ENCODE peak calls at places on chromosomes 5 and 9, in seven cellular contexts. X is Peyer's patch; V is fibroblast of lung; J is heart right ventricle; I is CD4-positive, alpha-beta memory T cell; C is esophagus squamous epithelium; A is CD8-positive, alpha-beta T cell. K is an unnamed sample. For H3K4me1, the result is how much of the 10 kb centered on the place peaks cover.

GRCh38 chr5:137616046-137616445 is 116.9 kb upstream of the SPOCK1 start:
- DNase-seq in A (no peak), J (no peak), C (no peak), X (no peak), V (no peak), I (no peak), K (no peak)

GRCh38 chr5:11300736-11301135 is 539.7 kb upstream of the DAP start:
- DNase-seq in I (no peak), A (no peak), X (no peak), J (no peak), V (no peak), C (no peak), K (no peak)

GRCh38 chr9:31839273-31839672 is 545.2 kb upstream of the ACO1 start:
- DNase-seq in V (no peak), I (no peak), X (no peak), J (no peak), A (no peak), C (no peak), K (no peak)

GRCh38 chr5:75037106-75037505 is 15.3 kb downstream of the GCNT4 start:
- DNase-seq in C (no peak), V (peak), A (no peak), J (no peak), I (no peak), X (no peak), K (no peak)

GRCh38 chr9:104798209-104798995 is 34.5 kb downstream of the NIPSNAP3B start:
- DNase-seq in C (no peak), X (no peak), V (no peak), I (no peak), J (no peak), A (no peak), K (no peak)

GRCh38 chr9:124125590-124126047 is 114.1 kb downstream of the LHX2 start:
- DNase-seq in I (no peak), X (no peak), C (no peak), J (no peak), A (no peak), V (no peak), K (no peak)

GRCh38 chr9:73023025-73023541 is 70.2 kb upstream of the ALDH1A1 start:
- DNase-seq in V (peak), X (no peak), I (peak), C (no peak), J (peak), A (peak), K (no peak)

GRCh38 chr5:5178121-5178520 is 38.0 kb downstream of the ADAMTS16 start:
- DNase-seq in V (peak), A (no peak), J (no peak), I (no peak), X (no peak), C (no peak), K (no peak)

GRCh38 chr9:109590945-109591344 is 92.8 kb upstream of the PTPN3 start:
- DNase-seq in J (peak), A (no peak), V (peak), X (no peak), I (no peak), C (no peak), K (no peak)

GRCh38 chr5:44640945-44641456 is 167.7 kb upstream of the MRPS30 start:
- DNase-seq in A (no peak), X (no peak), C (no peak), I (no peak), J (no peak), V (no peak), K (no peak)

GRCh38 chr5:15791274-15791673 is 291.3 kb downstream of the FBXL7 start:
- DNase-seq in C (no peak), X (no peak), J (no peak), V (no peak), I (no peak), A (no peak), K (no peak)

GRCh38 chr5:1110930-1111726 is 735 bp downstream of the SLC12A7 start:
- DNase-seq in J (peak), A (no peak), C (no peak), V (no peak), I (no peak), X (no peak), K (peak)

GRCh38 chr5:112059601-112060135 is 302.7 kb upstream of the NREP start:
- DNase-seq in A (no peak), C (no peak), V (peak), X (no peak), I (no peak), J (no peak), K (no peak)

GRCh38 chr5:76204191-76204590 is 121.0 kb downstream of the SV2C start:
- DNase-seq in C (no peak), V (no peak), I (no peak), A (no peak), J (no peak), X (no peak), K (no peak)

GRCh38 chr5:126309860-126310259 is 113.3 kb upstream of the GRAMD2B start:
- DNase-seq in J (no peak), X (no peak), V (peak), C (no peak), I (no peak), A (no peak), K (no peak)

GRCh38 chr5:2023196-2023595 is 140.5 kb upstream of the IRX4 start:
- DNase-seq in C (no peak), I (no peak), V (no peak), J (no peak), X (no peak), A (no peak), K (no peak)

DNA sequence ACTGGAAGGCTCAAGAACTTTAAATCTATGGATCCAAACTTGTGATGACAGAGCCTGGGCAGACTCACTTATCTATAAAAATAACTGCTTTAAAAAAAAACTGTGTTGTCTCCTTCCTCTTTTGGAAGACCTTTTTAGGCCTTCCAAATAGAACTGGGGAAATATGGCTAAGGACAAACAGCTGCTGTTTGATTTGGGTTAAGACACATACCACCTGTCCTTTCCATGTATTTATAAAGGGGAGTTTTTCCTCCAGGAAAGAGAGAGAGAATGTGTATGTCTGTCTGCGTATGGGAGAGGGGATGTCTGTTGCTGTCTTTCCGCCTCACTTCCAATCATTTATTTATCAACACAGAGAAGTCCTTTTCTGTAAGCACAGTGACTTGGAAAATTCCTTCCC is 2.8 kb downstream of the ARHGEF37 start:
- DNase-seq in A (no peak), V (no peak), J (no peak), X (no peak), C (no peak), I (no peak), K (no peak)
- H3K4me1 ChIP-seq in A (under half), V (under half), J (half or more), X (under half), C (half or more), I (under half), K (under half)

GRCh38 chr9:132012704-132013345 is 66.8 kb downstream of the MED27 start:
- DNase-seq in I (no peak), X (no peak), C (no peak), A (no peak), J (no peak), V (no peak), K (no peak)

GRCh38 chr9:132011309-132011708 is 68.4 kb downstream of the MED27 start:
- DNase-seq in A (no peak), X (no peak), J (no peak), C (no peak), V (no peak), I (no peak), K (no peak)

GRCh38 chr9:132014218-132014800 is 65.4 kb downstream of the MED27 start:
- DNase-seq in V (peak), A (no peak), I (no peak), J (no peak), C (no peak), X (no peak), K (no peak)

GRCh38 chr9:132008871-132009812 is 70.5 kb downstream of the MED27 start:
- DNase-seq in J (no peak), A (no peak), V (peak), C (no peak), X (no peak), I (no peak), K (no peak)

DNA sequence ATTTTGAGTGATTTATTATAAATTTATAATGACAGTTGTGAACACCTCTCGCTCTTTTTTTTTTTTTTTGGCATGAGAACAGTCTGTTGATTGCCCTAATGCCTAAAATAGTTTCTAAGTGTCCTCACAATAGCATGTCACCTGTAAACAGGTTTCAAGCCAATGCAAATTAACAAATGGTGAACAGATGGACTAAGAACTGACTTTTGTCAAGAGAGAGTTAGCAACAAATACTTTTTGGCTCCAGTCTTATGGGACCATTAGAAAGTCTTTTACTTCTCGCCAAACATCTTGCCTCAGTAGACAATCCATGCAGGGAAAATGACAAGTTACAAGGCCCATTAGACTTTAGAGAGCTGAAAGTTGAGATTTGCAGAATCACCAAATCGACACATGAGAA is 67.8 kb downstream of the MED27 start:
- DNase-seq in J (no peak), I (no peak), C (no peak), V (no peak), A (no peak), X (no peak), K (no peak)
- H3K4me1 ChIP-seq in J (under half), I (under half), C (under half), V (under half), A (under half), X (under half), K (under half)

GRCh38 chr9:78089111-78089510 is 57.5 kb upstream of the GNAQ start:
- DNase-seq in I (no peak), X (no peak), C (no peak), A (no peak), J (no peak), V (no peak), K (no peak)
- H3K4me1 ChIP-seq in I (under half), X (under half), C (under half), A (under half), J (under half), V (under half), K (under half)

DNA sequence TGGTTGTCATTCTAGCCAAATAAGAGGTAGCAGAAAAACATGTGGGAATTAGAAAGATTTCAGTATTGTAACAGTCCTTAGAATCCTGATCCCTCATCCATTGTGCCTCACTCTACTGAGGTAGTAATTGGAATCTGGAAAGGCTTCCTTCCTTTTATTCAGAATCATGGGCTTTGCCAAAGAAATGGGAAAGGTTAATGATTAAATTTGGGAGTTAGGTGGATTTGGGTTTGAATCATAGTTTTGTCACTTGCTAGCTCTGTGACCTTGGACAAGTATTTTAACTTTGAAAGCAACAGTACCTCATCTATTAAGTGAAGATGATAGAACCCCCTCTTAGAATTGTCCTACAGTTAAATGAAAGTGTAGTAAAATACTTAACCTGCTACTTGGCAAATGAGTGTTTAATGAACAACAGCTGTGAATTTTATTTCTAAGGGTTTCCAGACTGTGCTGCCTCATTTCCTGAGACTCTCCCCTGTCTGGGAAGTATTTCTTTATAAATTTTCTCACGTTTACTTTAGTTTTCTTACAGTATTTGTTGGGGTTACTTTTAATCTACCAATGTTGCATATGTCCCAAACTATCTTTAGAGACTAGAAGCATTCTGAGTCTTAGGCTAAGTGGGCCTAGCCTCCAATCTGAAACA is 11.7 kb downstream of the SPDL1 start:
- DNase-seq in C (no peak), I (no peak), A (no peak), V (peak), J (no peak), X (no peak), K (no peak)
- H3K4me1 ChIP-seq in C (under half), I (under half), A (under half), V (under half), J (under half), X (under half), K (under half)

DNA sequence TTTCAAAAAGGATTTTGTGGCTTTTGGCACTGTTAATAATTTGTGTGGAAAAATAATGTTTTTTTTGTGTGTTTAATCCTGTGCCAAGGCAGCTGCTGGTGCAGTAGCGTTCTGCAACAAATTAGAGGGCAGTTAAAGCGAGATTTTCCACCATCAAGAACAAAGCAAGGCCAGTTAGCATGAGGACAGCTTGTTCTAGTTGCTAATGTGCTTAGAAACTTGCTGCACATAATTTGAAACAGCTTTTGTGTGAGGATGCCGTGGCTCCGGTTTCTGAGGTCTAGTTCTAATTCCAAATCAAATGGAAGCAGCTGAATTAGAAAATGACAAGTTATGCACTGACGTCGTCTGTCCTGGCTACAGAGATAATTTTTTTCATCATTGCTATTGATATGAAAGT is 128.5 kb downstream of the SPATA31D1 start:
- DNase-seq in J (peak), I (no peak), X (no peak), A (no peak), C (no peak), V (peak), K (no peak)
- H3K4me1 ChIP-seq in J (under half), I (under half), X (under half), A (under half), C (under half), V (under half), K (under half)

GRCh38 chr9:131404987-131405386 is 11.1 kb downstream of the PRRC2B start:
- DNase-seq in C (no peak), V (peak), A (no peak), J (no peak), X (no peak), I (no peak), K (no peak)

GRCh38 chr9:131405429-131405828 is 11.5 kb downstream of the PRRC2B start:
- DNase-seq in I (no peak), C (no peak), V (peak), X (no peak), A (no peak), J (peak), K (no peak)

GRCh38 chr9:131405858-131406566 is 12.1 kb downstream of the PRRC2B start:
- DNase-seq in X (no peak), I (no peak), J (no peak), A (no peak), V (no peak), C (no peak), K (no peak)

GRCh38 chr9:131403493-131403773 is 9.5 kb downstream of the PRRC2B start:
- DNase-seq in C (no peak), J (no peak), V (no peak), I (no peak), X (no peak), A (no peak), K (no peak)

GRCh38 chr9:131404581-131404980 is 10.7 kb downstream of the PRRC2B start:
- DNase-seq in X (no peak), J (no peak), I (no peak), A (no peak), V (peak), C (no peak), K (no peak)
- H3K4me1 ChIP-seq in X (under half), J (half or more), I (half or more), A (half or more), V (half or more), C (half or more), K (half or more)

GRCh38 chr9:121359358-121360294 is 10.4 kb downstream of the STOM start:
- DNase-seq in A (no peak), C (no peak), J (no peak), X (no peak), I (no peak), V (peak), K (no peak)
- H3K4me1 ChIP-seq in A (under half), C (half or more), J (half or more), X (under half), I (half or more), V (under half), K (under half)

GRCh38 chr5:158811921-158812320 is 287.8 kb downstream of the EBF1 start:
- DNase-seq in I (no peak), A (no peak), V (no peak), X (no peak), C (no peak), J (no peak), K (no peak)

GRCh38 chr5:158811350-158811749 is 288.4 kb downstream of the EBF1 start:
- DNase-seq in X (no peak), V (no peak), I (no peak), J (no peak), A (no peak), C (no peak), K (no peak)

GRCh38 chr5:158814521-158814920 is 285.2 kb downstream of the EBF1 start:
- DNase-seq in J (no peak), A (no peak), I (no peak), C (no peak), X (no peak), V (no peak), K (no peak)

GRCh38 chr5:158812381-158812780 is 287.3 kb downstream of the EBF1 start:
- DNase-seq in X (peak), I (peak), V (no peak), C (peak), J (peak), A (peak), K (no peak)

DNA sequence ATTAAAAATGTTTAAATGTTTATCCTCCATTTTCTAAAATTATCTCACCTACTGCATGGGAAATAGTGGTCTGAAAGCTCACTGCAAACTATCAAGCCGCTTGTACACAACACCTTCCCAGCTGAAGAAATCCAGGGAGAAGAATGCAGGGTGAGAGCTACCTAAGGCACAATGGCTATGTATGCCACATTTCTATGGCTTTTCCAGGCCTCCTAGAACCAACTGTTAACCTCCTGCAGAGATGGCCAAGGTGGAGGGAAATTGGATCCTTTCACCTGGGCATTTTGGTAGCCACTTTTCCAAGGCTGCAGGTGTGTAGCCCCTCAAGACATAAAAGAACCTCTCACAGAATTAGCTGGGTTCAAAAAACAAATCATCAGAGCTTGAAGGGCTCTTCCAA is 286.4 kb downstream of the EBF1 start:
- DNase-seq in A (no peak), X (no peak), V (no peak), I (no peak), J (no peak), C (no peak), K (no peak)
- H3K4me1 ChIP-seq in A (under half), X (under half), V (under half), I (under half), J (under half), C (under half), K (under half)

GRCh38 chr9:33107762-33108161 is 31.3 kb upstream of the SMU1 start:
- DNase-seq in V (no peak), X (no peak), A (no peak), J (no peak), I (no peak), C (no peak), K (no peak)

GRCh38 chr9:33109850-33110595 is 33.5 kb upstream of the SMU1 start:
- DNase-seq in I (no peak), C (no peak), V (no peak), A (no peak), J (no peak), X (no peak), K (no peak)

GRCh38 chr9:33110686-33111085 is 34.2 kb upstream of the SMU1 start:
- DNase-seq in C (no peak), X (no peak), A (no peak), I (no peak), V (no peak), J (no peak), K (no peak)

GRCh38 chr9:33108472-33108871 is 32.0 kb upstream of the SMU1 start:
- DNase-seq in A (no peak), J (no peak), X (no peak), V (no peak), C (no peak), I (no peak), K (no peak)

DNA sequence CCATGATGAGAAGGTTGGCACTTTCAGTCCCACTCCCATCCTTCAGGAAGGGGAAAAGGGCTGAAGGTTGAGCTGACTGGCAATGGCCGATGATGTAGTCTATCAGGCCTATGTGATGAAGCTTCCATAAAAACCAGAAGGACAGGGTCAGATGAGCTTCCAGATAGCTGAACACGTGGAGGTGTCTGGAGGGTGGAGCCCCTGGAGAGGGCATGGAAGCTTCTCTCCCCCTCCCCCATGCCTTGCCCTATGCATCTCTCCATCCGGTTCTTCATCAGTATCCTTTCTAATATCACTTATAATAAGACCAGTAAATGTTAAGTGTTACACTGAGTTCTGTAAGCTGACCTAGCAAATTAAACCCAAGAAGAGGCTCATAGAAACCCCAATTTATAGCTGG is 32.6 kb upstream of the SMU1 start:
- DNase-seq in J (no peak), X (no peak), I (no peak), A (no peak), C (no peak), V (no peak), K (no peak)
- H3K4me1 ChIP-seq in J (under half), X (under half), I (under half), A (under half), C (under half), V (under half), K (under half)

K was measured in kidney.